ENCODE peak calls at places on chromosomes 7 and 10, in six cellular contexts. U is GM19239, W is GM03348, Z is fibroblast of lung, M is left ventricle myocardium superior, C is Panc1. E is an unnamed sample.

GRCh38 chr7:149050941-149051340 is 22.6 kb upstream of the PDIA4 start:
- DNase-seq in C (no peak), M (no peak), U (no peak), Z (no peak), W (no peak), E (no peak)

GRCh38 chr10:5861269-5862031 is 28.2 kb downstream of the ANKRD16 start:
- DNase-seq in U (no peak), M (no peak), W (peak; percentile 57), Z (peak; percentile 79), C (peak; percentile 47), E (peak; percentile 77)

GRCh38 chr10:103145046-103145445 is 48.0 kb downstream of the NT5C2 start:
- DNase-seq in Z (peak; percentile 71), C (no peak), M (no peak), W (peak; percentile 43), U (no peak), E (peak; percentile 29)

GRCh38 chr7:95777266-95777665 is 4.9 kb downstream of the DYNC1I1 start:
- DNase-seq in W (no peak), U (no peak), Z (no peak), C (no peak), M (no peak), E (no peak)

GRCh38 chr7:130417215-130417614 is 23.6 kb downstream of the CEP41 start:
- DNase-seq in U (no peak), C (no peak), W (no peak), Z (no peak), M (no peak), E (no peak)

GRCh38 chr10:74213571-74214162 is 62.6 kb downstream of the ADK start:
- DNase-seq in Z (peak; percentile 74), C (no peak), W (peak; percentile 67), U (no peak), M (peak; percentile 45), E (peak; percentile 41)

GRCh38 chr10:70662362-70663220 is 9.7 kb upstream of the ADAMTS14 start:
- DNase-seq in U (no peak), Z (peak; percentile 82), C (no peak), M (no peak), W (no peak), E (peak; percentile 52)

GRCh38 chr10:58438340-58438739 is 53.1 kb downstream of the TFAM start:
- DNase-seq in W (peak; percentile 49), M (no peak), Z (peak; percentile 86), C (no peak), U (no peak), E (no peak)

GRCh38 chr10:14302035-14302434 is 28.7 kb downstream of the FRMD4A start:
- DNase-seq in C (no peak), Z (peak; percentile 22), U (no peak), M (no peak), W (peak; percentile 39), E (peak; percentile 24)

GRCh38 chr10:78296794-78297193 is 263.1 kb downstream of the RPS24 start:
- DNase-seq in U (no peak), C (no peak), W (no peak), M (no peak), Z (no peak), E (no peak)

GRCh38 chr10:125037145-125037544 is 95.2 kb downstream of the ZRANB1 start:
- DNase-seq in C (no peak), M (no peak), U (no peak), Z (peak; percentile 79), W (peak; percentile 67), E (peak; percentile 54)

GRCh38 chr7:78017621-78018100 is 219.1 kb downstream of the PHTF2 start:
- DNase-seq in U (no peak), C (no peak), W (no peak), M (no peak), Z (no peak), E (no peak)

GRCh38 chr7:1851731-1852531 is 181.9 kb downstream of the ELFN1 start:
- DNase-seq in C (no peak), Z (no peak), U (no peak), M (peak; percentile 28), W (no peak), E (no peak)

GRCh38 chr10:28214185-28214584 is 88.7 kb downstream of the MPP7 start:
- DNase-seq in U (no peak), Z (no peak), C (no peak), W (no peak), M (no peak), E (no peak)

GRCh38 chr10:77943086-77943901 is 16.7 kb upstream of the DLG5 start:
- DNase-seq in U (no peak), M (peak; percentile 38), W (peak; percentile 83), C (peak; percentile 77), Z (peak; percentile 69), E (peak; percentile 52)

GRCh38 chr7:17144313-17144712 is 154.1 kb upstream of the AHR start:
- DNase-seq in W (peak; percentile 66), C (no peak), U (no peak), M (no peak), Z (no peak), E (peak; percentile 12)